ENCODE peak calls at places on chromosomes 13 and 19, in eight cellular contexts. T is activated T-cell treated with anti-CD3 and anti-CD28 coated beads, Interleukin-2, amount 50 U/mL, for 72 hours; G is MG63; P is nephron progenitor cell; Y is AG09309; L is stimulated activated CD4-positive, alpha-beta T cell treated with anti-CD3 and anti-CD28 coated beads, TNF-alpha, amount 100 ng/mL, for 24 hours; Z is Peyer's patch; N is T-helper 2 cell. U is an unnamed sample.

GRCh38 chr19:58582985-58583384 is 9.8 kb upstream of the MZF1 start:
- DNase-seq in T (no peak), G (no peak), P (no peak), Y (no peak), L (no peak), Z (no peak), N (no peak), U (no peak)

GRCh38 chr13:41561179-41561578 is 103.8 kb downstream of the RGCC start:
- DNase-seq in T (no peak), G (no peak), P (no peak), Y (peak; percentile 14), L (no peak), Z (no peak), N (no peak), U (no peak)

GRCh38 chr13:48738261-48738755 is 84.6 kb downstream of the CYSLTR2 start:
- DNase-seq in T (no peak), G (no peak), P (no peak), Y (no peak), L (no peak), Z (no peak), N (no peak), U (no peak)

GRCh38 chr13:45055902-45056648 is 64.2 kb upstream of the GTF2F2 start:
- DNase-seq in T (peak; percentile 12), G (peak; percentile 91), P (no peak), Y (peak; percentile 46), L (no peak), Z (no peak), N (no peak), U (no peak)

GRCh38 chr13:98144501-98145350 is 1.8 kb downstream of the FARP1 start:
- DNase-seq in T (no peak), G (peak; percentile 69), P (peak; percentile 50), Y (peak; percentile 35), L (no peak), Z (no peak), N (no peak), U (no peak)

GRCh38 chr13:98457053-98457452 is 119.9 kb downstream of the STK24 start:
- DNase-seq in T (no peak), G (no peak), P (no peak), Y (no peak), L (no peak), Z (no peak), N (no peak), U (no peak)

GRCh38 chr19:41799444-41800000 is 3.1 kb downstream of the CEACAM3 start:
- DNase-seq in T (no peak), G (no peak), P (no peak), Y (no peak), L (no peak), Z (no peak), N (no peak), U (no peak)

GRCh38 chr13:58919551-58919950 is 1244.2 kb downstream of the DIAPH3 start:
- DNase-seq in T (no peak), G (no peak), P (peak; percentile 2), Y (no peak), L (no peak), Z (no peak), N (no peak), U (no peak)

GRCh38 chr19:55070755-55071502 is 4.7 kb upstream of the EPS8L1 start:
- DNase-seq in T (no peak), G (peak; percentile 88), P (no peak), Y (no peak), L (no peak), Z (peak; percentile 85), N (no peak), U (no peak)

U was measured in D721Med.